ENCODE peak calls at places on chromosomes 3 and 15, in ten cellular contexts. B, Y, M, A, E, G, X, S, N and H are unnamed samples.

GRCh38 chr15:42101861-42102260 is 7.5 kb upstream of the PLA2G4D start:
- DNase-seq in B (no peak), Y (no peak), M (no peak), A (no peak), E (no peak), G (no peak), X (no peak), S (no peak), N (no peak), H (no peak)

GRCh38 chr3:73592154-73592877 is 32.4 kb downstream of the PDZRN3 start:
- DNase-seq in B (peak), Y (no peak), M (no peak), A (no peak), E (no peak), G (no peak), X (no peak), S (no peak), N (no peak), H (no peak)

GRCh38 chr3:66302288-66302687 is 81.5 kb downstream of the SLC25A26 start:
- DNase-seq in B (no peak), Y (no peak), M (no peak), A (no peak), E (no peak), G (no peak), X (peak), S (no peak), N (no peak), H (no peak)

GRCh38 chr3:47874913-47875312 is 72.0 kb downstream of the DHX30 start:
- DNase-seq in B (no peak), Y (no peak), M (no peak), A (no peak), E (no peak), G (no peak), X (no peak), S (no peak), N (no peak), H (no peak)

GRCh38 chr15:100784493-100785180 is 95.0 kb upstream of the ALDH1A3 start:
- DNase-seq in B (no peak), Y (peak), M (peak), A (no peak), E (no peak), G (peak), X (no peak), S (no peak), N (no peak), H (no peak)

GRCh38 chr3:24388611-24389010 is 106.0 kb downstream of the THRB start:
- DNase-seq in B (no peak), Y (no peak), M (no peak), A (no peak), E (no peak), G (no peak), X (no peak), S (peak), N (no peak), H (no peak)

GRCh38 chr3:108096506-108097325 is 5.9 kb upstream of the CD47 start:
- DNase-seq in B (no peak), Y (no peak), M (no peak), A (no peak), E (no peak), G (no peak), X (no peak), S (peak), N (no peak), H (no peak)

GRCh38 chr15:39919740-39920509 is at the start of gene GPR176:
- DNase-seq in B (peak), Y (peak), M (peak), A (peak), E (peak), G (peak), X (no peak), S (peak), N (peak), H (no peak)

GRCh38 chr3:161221881-161222600 is 930 bp downstream of the NMD3 start:
- DNase-seq in B (no peak), Y (no peak), M (no peak), A (no peak), E (no peak), G (no peak), X (peak), S (peak), N (no peak), H (no peak)

GRCh38 chr3:47014036-47014435 is 34.6 kb downstream of the NBEAL2 start:
- DNase-seq in B (no peak), Y (no peak), M (no peak), A (no peak), E (no peak), G (no peak), X (no peak), S (no peak), N (no peak), H (no peak)

GRCh38 chr3:166425021-166425420 is 587.8 kb upstream of the BCHE start:
- DNase-seq in B (no peak), Y (no peak), M (no peak), A (no peak), E (no peak), G (no peak), X (no peak), S (no peak), N (no peak), H (no peak)

GRCh38 chr3:166420071-166420470 is 582.8 kb upstream of the BCHE start:
- DNase-seq in B (no peak), Y (no peak), M (no peak), A (no peak), E (no peak), G (no peak), X (no peak), S (no peak), N (no peak), H (no peak)

DNA sequence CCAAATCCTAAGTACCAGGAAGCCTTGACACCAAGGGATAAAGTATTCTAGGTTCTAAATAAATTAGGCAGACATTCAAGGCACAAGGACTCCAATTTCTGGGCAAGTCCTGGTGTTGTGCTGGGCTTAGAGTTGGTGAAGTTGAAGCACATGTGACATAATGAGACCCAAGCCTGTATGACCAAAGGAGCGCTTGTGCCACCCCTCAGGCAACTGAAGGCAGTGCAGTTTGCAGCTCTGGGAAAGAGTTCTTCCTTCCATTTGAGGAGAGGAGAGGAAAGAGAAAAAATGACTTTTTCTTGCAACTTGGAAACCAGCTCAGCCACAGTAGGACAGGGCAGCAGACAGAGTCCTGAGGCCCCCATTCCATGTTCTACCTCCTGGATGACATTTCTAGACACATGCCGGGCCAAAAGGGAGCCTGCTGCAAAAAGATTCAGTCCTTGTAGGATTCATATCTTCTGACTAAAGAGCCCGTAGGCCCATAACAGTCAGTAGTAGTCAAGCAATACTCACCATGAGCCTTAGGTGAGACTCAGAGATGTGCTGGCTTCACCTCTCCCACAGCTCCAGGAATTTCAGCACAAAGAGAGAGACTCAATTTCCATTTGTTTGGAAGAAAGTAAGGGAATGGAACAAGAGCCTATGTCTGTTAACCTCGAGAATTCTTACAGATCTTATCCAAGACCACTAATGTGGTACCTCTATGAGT is 588.8 kb upstream of the BCHE start:
- DNase-seq in B (no peak), Y (no peak), M (no peak), A (no peak), E (no peak), G (peak), X (no peak), S (peak), N (no peak), H (no peak)
- TF ChIP-seq CTCF in B (no peak), Y (no peak), M (peak), A (no peak), E (no peak), G (no peak), X (no peak), S (peak), N (no peak), H (no peak)

DNA sequence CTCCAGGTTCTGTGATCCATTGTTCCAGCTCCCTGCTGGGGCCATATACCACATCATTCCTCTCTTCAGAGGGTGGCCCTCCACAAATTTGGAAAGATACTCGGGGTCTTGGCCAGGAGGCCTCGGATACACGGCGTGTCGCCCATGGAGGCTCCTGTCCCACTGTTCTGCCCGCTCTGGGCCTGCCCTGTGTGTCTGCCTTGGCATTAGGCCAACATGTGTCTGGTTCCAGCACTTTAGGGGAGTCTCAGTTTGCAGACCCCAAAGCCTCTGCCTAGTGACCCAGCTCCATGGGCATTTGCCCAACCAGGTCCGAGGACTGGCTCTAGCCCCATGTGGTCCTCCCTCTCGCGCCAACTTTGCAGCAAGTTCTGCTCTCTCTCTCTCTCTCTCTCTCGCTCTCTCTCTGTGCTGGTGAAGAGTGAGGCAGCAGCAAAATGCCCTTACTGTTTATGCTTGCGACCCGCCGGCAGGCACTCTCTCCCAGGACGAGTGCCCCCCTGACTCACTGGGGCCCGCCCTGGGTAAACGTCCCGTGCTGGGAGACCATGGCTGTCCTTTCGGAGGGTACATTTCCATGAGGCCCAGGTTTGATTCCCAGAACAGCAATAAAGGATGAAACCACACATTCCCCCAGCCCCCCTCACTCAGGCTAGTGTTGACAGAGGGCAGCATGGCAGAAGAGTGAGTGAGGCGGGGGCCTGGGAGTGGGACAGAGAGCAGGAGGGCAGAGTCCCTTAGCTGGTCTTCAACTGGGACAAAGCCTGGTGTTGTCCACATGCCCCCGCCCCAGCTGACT is 77.9 kb downstream of the ISG20 start:
- DNase-seq in B (no peak), Y (no peak), M (no peak), A (no peak), E (peak), G (no peak), X (no peak), S (no peak), N (no peak), H (no peak)
- TF ChIP-seq CTCF in B (no peak), Y (no peak), M (no peak), A (no peak), E (no peak), G (no peak), X (no peak), S (no peak), N (no peak), H (no peak)

GRCh38 chr15:75720297-75720696 is 7.6 kb upstream of the CSPG4 start:
- DNase-seq in B (no peak), Y (no peak), M (no peak), A (no peak), E (no peak), G (no peak), X (no peak), S (no peak), N (no peak), H (no peak)

GRCh38 chr15:75723171-75723846 is 10.7 kb upstream of the CSPG4 start:
- DNase-seq in B (no peak), Y (no peak), M (no peak), A (no peak), E (peak), G (no peak), X (no peak), S (no peak), N (no peak), H (no peak)

GRCh38 chr15:75721923-75722870 is 9.5 kb upstream of the CSPG4 start:
- DNase-seq in B (peak), Y (no peak), M (no peak), A (peak), E (peak), G (no peak), X (no peak), S (no peak), N (peak), H (peak)

GRCh38 chr15:75721462-75721922 is 8.8 kb upstream of the CSPG4 start:
- DNase-seq in B (peak), Y (no peak), M (no peak), A (peak), E (peak), G (no peak), X (no peak), S (no peak), N (no peak), H (peak)

DNA sequence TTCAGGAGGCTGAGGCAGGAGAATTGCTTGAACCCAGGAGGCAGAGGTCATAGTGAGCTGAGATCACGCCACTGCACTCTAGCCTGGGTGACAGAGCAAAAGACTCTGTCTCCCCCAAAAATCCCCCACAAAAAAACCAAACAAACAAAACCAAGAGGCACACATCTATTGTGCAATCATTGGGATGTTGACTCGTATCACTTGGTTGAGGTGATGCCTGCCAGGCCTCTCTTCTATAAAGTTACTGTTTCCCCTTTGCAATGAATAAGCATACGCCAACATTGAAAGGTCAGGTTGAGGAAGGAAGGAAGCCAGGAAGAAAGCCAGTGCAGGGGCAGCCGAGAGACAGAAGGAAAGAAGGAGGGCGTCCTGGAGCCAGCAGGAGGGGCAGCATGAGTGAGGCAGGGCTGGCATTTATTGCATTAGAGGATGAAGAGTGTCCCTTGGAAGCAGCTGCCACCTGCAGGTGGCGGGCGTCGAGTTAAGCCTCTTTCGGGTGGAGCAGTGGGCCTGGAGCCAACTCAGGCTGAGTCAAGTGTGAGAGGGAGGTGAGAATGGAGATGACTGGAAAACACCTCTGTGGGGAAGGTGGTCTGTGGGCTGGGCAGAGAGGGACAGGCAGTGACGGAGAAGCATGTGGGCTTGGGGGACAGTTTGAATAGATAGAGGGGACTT is 8.3 kb upstream of the CSPG4 start:
- DNase-seq in B (peak), Y (no peak), M (no peak), A (peak), E (no peak), G (peak), X (peak), S (peak), N (no peak), H (peak)
- TF ChIP-seq CTCF in B (no peak), Y (peak), M (peak), A (no peak), E (peak), G (no peak), X (peak), S (peak), N (peak), H (peak)

GRCh38 chr3:55036883-55037577 is 109.2 kb upstream of the LRTM1 start:
- DNase-seq in B (no peak), Y (no peak), M (no peak), A (no peak), E (no peak), G (no peak), X (no peak), S (no peak), N (no peak), H (no peak)

DNA sequence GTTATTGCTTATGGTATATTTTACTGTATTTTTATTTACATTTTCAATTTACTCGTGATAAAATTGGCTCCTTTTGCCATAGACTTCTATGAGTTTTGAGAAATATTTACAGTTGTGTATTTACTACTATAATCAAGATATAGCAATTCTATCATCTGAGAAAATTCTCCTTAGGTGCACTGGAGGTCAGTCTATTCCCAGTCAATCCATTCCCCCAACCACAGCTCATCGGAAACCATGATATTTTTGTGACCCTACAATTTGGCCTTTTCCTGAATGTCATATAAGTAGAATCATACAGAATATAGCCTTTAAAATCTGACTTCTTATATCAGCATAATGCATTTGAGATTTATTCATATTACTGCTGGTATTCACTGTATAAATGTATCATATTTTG is 114.7 kb upstream of the LRTM1 start:
- DNase-seq in B (no peak), Y (no peak), M (no peak), A (no peak), E (no peak), G (no peak), X (no peak), S (no peak), N (no peak), H (no peak)
- TF ChIP-seq CTCF in B (no peak), Y (peak), M (no peak), A (peak), E (no peak), G (no peak), X (no peak), S (peak), N (no peak), H (no peak)